ENCODE peak calls at places on chromosomes 12 and 14, in eight cellular contexts. L is neuronal stem cell, H is transverse colon, U is pancreas, M is endodermal cell, N is mesendoderm, K is body of pancreas, B is mucosa of descending colon. I is an unnamed sample. For H3K36me3 and H3K4me1, the result is how much of the 10 kb centered on the place peaks cover.

GRCh38 chr12:117155278-117156060 is 34.8 kb downstream of the FBXO21 start:
- DNase-seq in L (peak), H (peak), U (peak), M (peak), N (peak), K (peak), B (peak), I (peak)

GRCh38 chr14:71021347-71022014 is 114.2 kb downstream of the PCNX1 start:
- DNase-seq in L (no peak), H (no peak), U (no peak), M (no peak), N (peak), K (no peak), B (no peak), I (no peak)

GRCh38 chr14:57244103-57244502 is 24.6 kb downstream of the EXOC5 start:
- DNase-seq in L (no peak), H (no peak), U (no peak), M (no peak), N (no peak), K (no peak), B (no peak), I (no peak)

GRCh38 chr12:131113562-131113961 is 159.9 kb downstream of the ADGRD1 start:
- DNase-seq in L (no peak), H (no peak), U (no peak), M (no peak), N (no peak), K (no peak), B (no peak), I (peak)

GRCh38 chr14:100010679-100011078 is 54.5 kb upstream of the EVL start:
- DNase-seq in L (no peak), H (no peak), U (no peak), M (no peak), N (no peak), K (no peak), B (no peak), I (no peak)

GRCh38 chr12:128365831-128366231 is 98.9 kb downstream of the TMEM132C start:
- DNase-seq in L (peak), H (no peak), U (no peak), M (peak), N (peak), K (peak), B (no peak), I (no peak)

GRCh38 chr14:36605506-36605857 is 23.1 kb upstream of the NKX2-8 start:
- DNase-seq in L (no peak), H (no peak), U (no peak), M (no peak), N (peak), K (no peak), B (no peak), I (no peak)

GRCh38 chr14:81743605-81744004 is 210.0 kb upstream of the SEL1L start:
- DNase-seq in L (no peak), H (no peak), U (no peak), M (no peak), N (no peak), K (no peak), B (no peak), I (no peak)

GRCh38 chr14:104845834-104846441 is 19.1 kb upstream of the CEP170B start:
- DNase-seq in L (no peak), H (no peak), U (no peak), M (no peak), N (no peak), K (no peak), B (no peak), I (no peak)

GRCh38 chr12:75812341-75813018 is 219.1 kb downstream of the PHLDA1 start:
- DNase-seq in L (no peak), H (no peak), U (no peak), M (peak), N (no peak), K (no peak), B (no peak), I (no peak)

GRCh38 chr12:94329366-94329765 is 130.3 kb downstream of the CEP83 start:
- DNase-seq in L (no peak), H (no peak), U (no peak), M (no peak), N (no peak), K (no peak), B (no peak), I (no peak)

GRCh38 chr14:89702151-89702936 is 252.2 kb downstream of the EFCAB11 start:
- DNase-seq in L (peak), H (peak), U (peak), M (no peak), N (no peak), K (peak), B (peak), I (no peak)

GRCh38 chr12:70448371-70448770 is 82.3 kb downstream of the KCNMB4 start:
- DNase-seq in L (no peak), H (no peak), U (no peak), M (no peak), N (no peak), K (no peak), B (no peak), I (no peak)

GRCh38 chr12:31874961-31875608 is 84.1 kb upstream of the RESF1 start:
- DNase-seq in L (no peak), H (peak), U (no peak), M (peak), N (peak), K (peak), B (peak), I (peak)

GRCh38 chr12:14264316-14264715 is 101.2 kb upstream of the ATF7IP start:
- DNase-seq in L (no peak), H (no peak), U (no peak), M (no peak), N (peak), K (no peak), B (no peak), I (no peak)

GRCh38 chr12:67829873-67830272 is 159.4 kb upstream of the IFNG-AS1 start:
- DNase-seq in L (no peak), H (no peak), U (no peak), M (no peak), N (no peak), K (no peak), B (no peak), I (no peak)

GRCh38 chr14:21092147-21093011 is 6.1 kb downstream of the ZNF219 start:
- DNase-seq in L (peak), H (peak), U (peak), M (peak), N (peak), K (peak), B (peak), I (peak)

GRCh38 chr12:4270670-4271432 is 2.7 kb upstream of the CCND2 start:
- DNase-seq in L (peak), H (peak), U (peak), M (peak), N (peak), K (peak), B (peak), I (peak)

GRCh38 chr12:105783983-105784947 is 354.5 kb downstream of the NUAK1 start:
- DNase-seq in L (no peak), H (no peak), U (no peak), M (no peak), N (no peak), K (no peak), B (no peak), I (no peak)

GRCh38 chr12:2461645-2462044 is 333.1 kb upstream of the FKBP4 start:
- DNase-seq in L (no peak), H (no peak), U (no peak), M (no peak), N (no peak), K (no peak), B (no peak), I (no peak)

GRCh38 chr14:38079268-38079667 is 128.4 kb upstream of the SSTR1 start:
- DNase-seq in L (no peak), H (no peak), U (no peak), M (no peak), N (no peak), K (no peak), B (no peak), I (no peak)

GRCh38 chr12:75390156-75390898 is 562 bp upstream of the GLIPR1L2 start:
- DNase-seq in L (no peak), H (no peak), U (no peak), M (no peak), N (no peak), K (no peak), B (no peak), I (no peak)

GRCh38 chr12:1553987-1554982 is 40.1 kb downstream of the FBXL14 start:
- DNase-seq in L (no peak), H (peak), U (no peak), M (no peak), N (no peak), K (no peak), B (no peak), I (no peak)

GRCh38 chr12:14770495-14771313 is 32.6 kb downstream of the WBP11 start:
- DNase-seq in L (peak), H (peak), U (peak), M (peak), N (peak), K (peak), B (peak), I (peak)

GRCh38 chr12:133235401-133236112 is at the start of gene ANHX:
- DNase-seq in L (no peak), H (no peak), U (no peak), M (no peak), N (no peak), K (no peak), B (no peak), I (no peak)

GRCh38 chr12:71780207-71780822 is 25.7 kb downstream of the RAB21 start:
- DNase-seq in L (no peak), H (peak), U (no peak), M (peak), N (peak), K (peak), B (peak), I (no peak)

GRCh38 chr14:93199031-93199430 is 7.8 kb downstream of the GON7 start:
- DNase-seq in L (no peak), H (no peak), U (no peak), M (no peak), N (no peak), K (no peak), B (no peak), I (no peak)

GRCh38 chr14:91867316-91867988 is at the start of gene TC2N:
- DNase-seq in L (no peak), H (no peak), U (no peak), M (no peak), N (no peak), K (no peak), B (no peak), I (no peak)

GRCh38 chr14:60665178-60665555 is 15.9 kb upstream of the SIX1 start:
- DNase-seq in L (no peak), H (no peak), U (no peak), M (no peak), N (no peak), K (no peak), B (no peak), I (no peak)

GRCh38 chr14:35405304-35405996 is 901 bp upstream of the NFKBIA start:
- DNase-seq in L (no peak), H (peak), U (no peak), M (peak), N (peak), K (peak), B (no peak), I (peak)

GRCh38 chr12:61452076-61452475 is 808.1 kb upstream of the USP15 start:
- DNase-seq in L (peak), H (no peak), U (no peak), M (no peak), N (no peak), K (no peak), B (no peak), I (no peak)

GRCh38 chr12:87363497-87364084 is 665.6 kb downstream of the C12orf50 start:
- DNase-seq in L (no peak), H (no peak), U (no peak), M (no peak), N (no peak), K (no peak), B (no peak), I (no peak)

GRCh38 chr12:45216983-45217485 is 1.1 kb downstream of the ANO6 start:
- DNase-seq in L (no peak), H (no peak), U (no peak), M (no peak), N (no peak), K (no peak), B (no peak), I (no peak)

GRCh38 chr12:52236386-52237050 is 3.5 kb downstream of the KRT7 start:
- DNase-seq in L (no peak), H (no peak), U (peak), M (no peak), N (no peak), K (no peak), B (no peak), I (no peak)

DNA sequence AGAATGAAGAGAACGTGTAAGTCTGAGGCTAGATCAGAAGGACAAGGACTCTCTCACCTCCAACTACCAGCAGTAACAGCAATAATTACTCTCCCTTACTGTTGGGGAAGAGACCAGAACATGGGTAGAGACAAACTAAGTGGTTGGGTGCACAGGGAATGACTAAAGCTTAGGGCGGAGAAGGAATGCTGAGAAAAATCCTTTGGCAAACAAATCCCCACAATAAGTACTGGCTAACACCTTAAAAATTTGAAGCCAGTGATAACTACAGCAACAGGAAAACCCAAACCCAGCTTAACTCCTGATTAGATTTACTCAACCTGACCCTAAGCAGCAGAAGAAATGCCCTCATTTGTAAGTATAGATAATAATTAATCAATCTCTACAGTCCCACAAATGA is 759.0 kb downstream of the AACS start:
- DNase-seq in L (no peak), H (no peak), U (no peak), M (no peak), N (no peak), K (no peak), B (no peak), I (no peak)
- H3K36me3 ChIP-seq in L (under half), H (under half), U (under half), M (under half), N (under half), K (under half), B (under half), I (under half)

GRCh38 chr14:97489750-97490149 is 692.6 kb downstream of the VRK1 start:
- DNase-seq in L (no peak), H (no peak), U (no peak), M (no peak), N (no peak), K (no peak), B (no peak), I (no peak)
- H3K4me1 ChIP-seq in L (under half), H (under half), U (under half), M (under half), N (under half), K (under half), B (under half), I (under half)

DNA sequence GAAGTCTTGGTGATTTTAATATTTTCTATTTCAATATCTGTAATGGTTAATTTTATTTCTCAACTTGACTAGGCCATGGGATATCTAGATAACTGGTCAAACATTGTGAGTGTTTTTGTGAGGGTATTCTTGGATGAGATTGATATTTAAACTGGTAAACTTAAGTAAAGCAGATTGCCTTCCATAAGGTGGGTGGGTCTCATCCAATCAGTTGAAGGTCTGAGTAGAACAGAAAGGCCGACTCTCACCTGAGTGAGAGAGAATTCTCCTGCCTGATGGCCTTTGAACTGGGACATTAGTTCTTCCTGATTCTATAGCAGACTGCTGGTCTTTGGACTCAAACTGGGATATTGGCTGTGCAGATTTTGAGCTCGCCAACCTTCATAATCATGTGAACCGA is 36.3 kb downstream of the OTOGL start:
- DNase-seq in L (no peak), H (no peak), U (no peak), M (no peak), N (no peak), K (no peak), B (no peak), I (no peak)
- H3K36me3 ChIP-seq in L (under half), H (under half), U (under half), M (under half), N (under half), K (under half), B (under half), I (under half)

GRCh38 chr12:89864419-89864818 is 155.8 kb upstream of the ATP2B1 start:
- DNase-seq in L (no peak), H (no peak), U (no peak), M (no peak), N (no peak), K (no peak), B (no peak), I (no peak)

GRCh38 chr12:89862511-89863331 is 154.1 kb upstream of the ATP2B1 start:
- DNase-seq in L (no peak), H (peak), U (no peak), M (no peak), N (no peak), K (no peak), B (no peak), I (peak)

GRCh38 chr12:89863968-89864367 is 155.3 kb upstream of the ATP2B1 start:
- DNase-seq in L (no peak), H (no peak), U (no peak), M (no peak), N (no peak), K (no peak), B (no peak), I (no peak)

GRCh38 chr12:89861086-89861485 is 152.4 kb upstream of the ATP2B1 start:
- DNase-seq in L (no peak), H (no peak), U (no peak), M (no peak), N (no peak), K (no peak), B (no peak), I (no peak)

GRCh38 chr12:89863332-89863938 is 154.8 kb upstream of the ATP2B1 start:
- DNase-seq in L (no peak), H (no peak), U (no peak), M (no peak), N (no peak), K (no peak), B (no peak), I (no peak)
- H3K4me1 ChIP-seq in L (under half), H (under half), U (under half), M (under half), N (under half), K (under half), B (under half), I (under half)

DNA sequence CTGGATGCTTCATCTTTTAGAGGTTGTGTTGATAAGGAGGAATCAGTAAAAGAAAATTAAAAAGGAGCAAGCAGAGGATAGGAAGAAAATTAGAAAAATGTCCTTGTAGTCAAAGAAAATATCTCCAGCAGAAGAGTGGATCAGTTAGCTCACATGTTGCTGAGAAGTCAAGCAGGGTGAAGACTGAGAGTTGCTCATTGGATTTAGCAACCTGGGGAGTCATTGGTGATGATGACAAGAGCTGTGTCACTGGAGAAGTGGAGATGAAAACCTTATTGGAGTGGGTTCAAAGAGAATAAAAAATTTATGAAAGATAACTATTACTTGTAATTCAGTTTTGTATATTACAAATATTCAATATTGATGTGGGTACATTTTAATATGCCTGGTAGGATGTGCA is 9.8 kb downstream of the FRMD6 start:
- DNase-seq in L (no peak), H (no peak), U (no peak), M (no peak), N (no peak), K (no peak), B (no peak), I (no peak)
- H3K36me3 ChIP-seq in L (under half), H (under half), U (under half), M (under half), N (under half), K (under half), B (under half), I (under half)

DNA sequence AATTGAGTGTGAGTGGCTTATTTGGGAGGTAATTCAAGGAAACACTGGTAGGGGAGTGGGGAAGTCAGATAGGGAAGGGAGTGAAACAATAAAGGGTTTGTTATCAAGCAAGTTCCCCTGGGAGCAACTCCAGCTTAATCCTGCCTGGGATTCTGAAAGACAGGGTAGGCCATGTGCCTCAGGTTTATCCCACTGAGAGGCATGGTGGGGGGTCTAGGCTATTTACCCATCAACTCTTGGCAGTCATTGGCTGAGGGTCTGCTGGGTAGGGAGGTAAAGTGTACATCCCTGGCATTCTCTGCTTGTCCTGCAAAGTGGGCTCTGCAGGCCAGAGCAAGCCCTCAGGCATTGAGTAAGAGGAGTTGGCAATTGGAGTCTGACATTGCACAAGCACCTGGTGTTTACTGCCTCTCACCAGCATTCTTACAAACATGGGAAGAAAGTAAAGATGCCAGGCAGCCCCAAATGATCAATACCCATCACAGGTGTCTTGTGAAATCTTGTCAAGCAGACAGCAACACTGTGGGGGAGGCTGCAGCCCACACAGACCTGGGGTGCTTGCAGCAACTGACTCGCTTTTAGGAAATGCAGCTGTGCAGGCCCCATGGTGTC is 169.3 kb downstream of the KTN1 start:
- DNase-seq in L (no peak), H (no peak), U (no peak), M (peak), N (peak), K (peak), B (no peak), I (no peak)
- H3K4me1 ChIP-seq in L (under half), H (under half), U (under half), M (under half), N (under half), K (under half), B (under half), I (under half)

DNA sequence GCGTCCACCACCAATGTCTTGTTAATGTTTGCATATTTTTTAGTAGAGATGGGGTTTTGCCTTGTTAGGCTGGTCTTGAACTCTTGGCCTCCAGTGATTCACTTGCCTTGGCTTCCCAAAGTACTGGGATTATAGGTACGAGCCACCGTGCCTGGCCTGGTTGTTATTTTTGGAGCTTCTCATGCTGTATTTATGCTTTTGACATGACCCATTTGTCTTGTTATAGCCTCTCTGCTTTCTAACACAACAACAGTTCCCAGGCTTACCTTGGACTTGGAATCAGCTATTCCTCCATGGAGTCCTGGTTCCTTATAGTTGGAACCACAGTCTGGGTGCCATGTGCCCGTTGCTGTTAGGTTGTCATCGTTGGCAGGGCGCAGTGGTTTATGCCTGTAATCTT is 29.7 kb downstream of the ZNF410 start:
- DNase-seq in L (no peak), H (no peak), U (no peak), M (no peak), N (no peak), K (no peak), B (no peak), I (no peak)
- H3K36me3 ChIP-seq in L (half or more), H (under half), U (under half), M (half or more), N (under half), K (under half), B (under half), I (under half)

I was measured in aorta.